ENCODE peak calls at places on chromosomes 12 and 14, in five cellular contexts. One of them, this sample, is unnamed. For H3K36me3, the result is how much of the 10 kb centered on the place peaks cover.

GRCh38 chr12:78645956-78646355 is 218.6 kb upstream of the SYT1 start:
- DNase-seq in kidney epithelial cell: peak
- DNase-seq in GM23248: no peak
- DNase-seq in hepatocyte: no peak
- DNase-seq in left lung: no peak
- DNase-seq in this sample: no peak

GRCh38 chr14:71049435-71050147 is 142.3 kb downstream of the PCNX1 start:
- DNase-seq in GM23248: peak
- DNase-seq in hepatocyte: no peak
- DNase-seq in left lung: no peak
- DNase-seq in kidney epithelial cell: no peak
- DNase-seq in this sample: no peak

GRCh38 chr14:51396222-51396815 is 156.3 kb downstream of the TMX1 start:
- DNase-seq in GM23248: peak
- DNase-seq in left lung: no peak
- DNase-seq in kidney epithelial cell: peak
- DNase-seq in hepatocyte: no peak
- DNase-seq in this sample: peak

GRCh38 chr12:75446857-75447256 is 33.7 kb upstream of the GLIPR1 start:
- DNase-seq in kidney epithelial cell: no peak
- DNase-seq in GM23248: peak
- DNase-seq in hepatocyte: no peak
- DNase-seq in left lung: no peak
- DNase-seq in this sample: no peak

GRCh38 chr14:34262511-34262910 is 199.5 kb downstream of the SPTSSA start:
- DNase-seq in GM23248: no peak
- DNase-seq in kidney epithelial cell: no peak
- DNase-seq in left lung: no peak
- DNase-seq in hepatocyte: no peak
- DNase-seq in this sample: no peak

GRCh38 chr12:78171082-78171481 is 340.4 kb downstream of the NAV3 start:
- DNase-seq in left lung: no peak
- DNase-seq in hepatocyte: no peak
- DNase-seq in kidney epithelial cell: no peak
- DNase-seq in GM23248: no peak
- DNase-seq in this sample: no peak

GRCh38 chr14:74896400-74896799 is 14.7 kb downstream of the DLST start:
- DNase-seq in hepatocyte: no peak
- DNase-seq in GM23248: no peak
- DNase-seq in left lung: no peak
- DNase-seq in kidney epithelial cell: no peak
- DNase-seq in this sample: no peak

GRCh38 chr12:126437934-126438333 is 1372.7 kb downstream of the AACS start:
- DNase-seq in hepatocyte: no peak
- DNase-seq in GM23248: no peak
- DNase-seq in kidney epithelial cell: no peak
- DNase-seq in left lung: no peak
- DNase-seq in this sample: no peak

GRCh38 chr14:31939934-31940333 is 137.2 kb upstream of the ARHGAP5 start:
- DNase-seq in hepatocyte: no peak
- DNase-seq in left lung: no peak
- DNase-seq in kidney epithelial cell: no peak
- DNase-seq in GM23248: no peak
- DNase-seq in this sample: peak

GRCh38 chr12:102438047-102438822 is 42.1 kb downstream of the IGF1 start:
- DNase-seq in hepatocyte: no peak
- DNase-seq in left lung: no peak
- DNase-seq in GM23248: peak
- DNase-seq in kidney epithelial cell: no peak
- DNase-seq in this sample: no peak

GRCh38 chr12:102439391-102440108 is 40.8 kb downstream of the IGF1 start:
- DNase-seq in kidney epithelial cell: no peak
- DNase-seq in left lung: no peak
- DNase-seq in hepatocyte: no peak
- DNase-seq in GM23248: no peak
- DNase-seq in this sample: no peak

GRCh38 chr12:102437511-102437910 is 42.9 kb downstream of the IGF1 start:
- DNase-seq in GM23248: no peak
- DNase-seq in left lung: no peak
- DNase-seq in hepatocyte: no peak
- DNase-seq in kidney epithelial cell: no peak
- DNase-seq in this sample: no peak

GRCh38 chr12:102440109-102440405 is 40.3 kb downstream of the IGF1 start:
- DNase-seq in kidney epithelial cell: no peak
- DNase-seq in hepatocyte: no peak
- DNase-seq in left lung: no peak
- DNase-seq in GM23248: no peak
- DNase-seq in this sample: no peak

DNA sequence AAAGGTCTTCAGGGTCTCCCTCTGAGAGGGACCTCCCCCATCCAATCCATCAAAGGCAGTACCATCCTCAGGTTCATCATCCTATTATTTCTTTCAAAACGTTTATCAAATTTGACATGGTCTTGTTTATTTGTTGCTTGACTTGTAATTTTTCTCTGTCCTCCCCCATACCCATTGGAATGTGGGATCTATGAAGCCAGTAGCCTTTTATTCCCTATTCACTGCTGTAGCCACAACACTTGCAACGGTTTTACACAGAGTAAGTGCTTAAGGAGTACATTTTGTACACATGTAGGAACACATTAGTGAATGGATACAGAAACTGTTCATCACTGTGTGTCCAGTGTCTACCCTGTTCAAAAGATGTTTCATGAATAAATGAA is 41.5 kb downstream of the IGF1 start:
- DNase-seq in GM23248: no peak
- DNase-seq in kidney epithelial cell: no peak
- DNase-seq in hepatocyte: no peak
- DNase-seq in left lung: no peak
- DNase-seq in this sample: no peak
- H3K4me3 ChIP-seq in GM23248: no peak
- H3K4me3 ChIP-seq in kidney epithelial cell: no peak
- H3K4me3 ChIP-seq in hepatocyte: no peak
- H3K4me3 ChIP-seq in left lung: no peak
- H3K4me3 ChIP-seq in this sample: no peak

DNA sequence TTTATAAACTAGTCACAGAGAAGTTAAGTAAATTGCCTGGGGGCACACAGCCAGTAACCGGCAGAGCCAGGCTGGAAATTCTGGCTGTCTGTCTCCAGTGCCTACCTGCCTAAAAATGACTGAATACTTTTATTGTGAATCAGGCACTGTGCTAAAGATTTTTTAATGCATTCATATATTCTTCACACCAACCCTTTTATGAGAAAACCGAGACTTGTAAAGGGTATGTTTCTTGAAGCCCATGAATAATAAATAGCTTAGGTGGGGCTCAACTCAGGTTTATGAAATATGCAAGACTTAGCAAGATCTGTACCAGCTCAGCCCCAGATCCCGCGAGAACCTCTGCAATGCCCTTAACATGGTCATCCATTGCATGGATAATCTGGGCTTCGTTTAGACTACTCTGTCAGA is 60.8 kb downstream of the TMCC3 start:
- DNase-seq in GM23248: no peak
- DNase-seq in kidney epithelial cell: no peak
- DNase-seq in hepatocyte: no peak
- DNase-seq in left lung: no peak
- DNase-seq in this sample: no peak
- H3K36me3 ChIP-seq in GM23248: under half
- H3K36me3 ChIP-seq in kidney epithelial cell: under half
- H3K36me3 ChIP-seq in hepatocyte: under half
- H3K36me3 ChIP-seq in left lung: under half
- H3K36me3 ChIP-seq in this sample: under half

GRCh38 chr12:110279561-110279960 is 1.5 kb upstream of the ATP2A2 start:
- DNase-seq in hepatocyte: no peak
- DNase-seq in GM23248: no peak
- DNase-seq in left lung: no peak
- DNase-seq in kidney epithelial cell: no peak
- DNase-seq in this sample: no peak
- H3K4me3 ChIP-seq in hepatocyte: no peak
- H3K4me3 ChIP-seq in GM23248: no peak
- H3K4me3 ChIP-seq in left lung: no peak
- H3K4me3 ChIP-seq in kidney epithelial cell: no peak
- H3K4me3 ChIP-seq in this sample: no peak

GRCh38 chr14:92941531-92941930 is 18.6 kb downstream of the CHGA start:
- DNase-seq in hepatocyte: no peak
- DNase-seq in kidney epithelial cell: no peak
- DNase-seq in left lung: no peak
- DNase-seq in GM23248: no peak
- DNase-seq in this sample: no peak

GRCh38 chr14:92938890-92939671 is 16.1 kb downstream of the CHGA start:
- DNase-seq in hepatocyte: no peak
- DNase-seq in left lung: no peak
- DNase-seq in GM23248: no peak
- DNase-seq in kidney epithelial cell: no peak
- DNase-seq in this sample: no peak

GRCh38 chr14:92938235-92938875 is 15.4 kb downstream of the CHGA start:
- DNase-seq in kidney epithelial cell: no peak
- DNase-seq in hepatocyte: no peak
- DNase-seq in left lung: no peak
- DNase-seq in GM23248: no peak
- DNase-seq in this sample: peak

GRCh38 chr14:92940543-92940942 is 17.6 kb downstream of the CHGA start:
- DNase-seq in kidney epithelial cell: no peak
- DNase-seq in left lung: no peak
- DNase-seq in hepatocyte: no peak
- DNase-seq in GM23248: no peak
- DNase-seq in this sample: no peak

GRCh38 chr14:92939699-92940098 is 16.7 kb downstream of the CHGA start:
- DNase-seq in left lung: no peak
- DNase-seq in hepatocyte: no peak
- DNase-seq in GM23248: no peak
- DNase-seq in kidney epithelial cell: no peak
- DNase-seq in this sample: no peak
- H3K36me3 ChIP-seq in left lung: under half
- H3K36me3 ChIP-seq in hepatocyte: under half
- H3K36me3 ChIP-seq in GM23248: under half
- H3K36me3 ChIP-seq in kidney epithelial cell: under half
- H3K36me3 ChIP-seq in this sample: under half